ENCODE peak calls at places on chromosomes 5 and 9, in seven cellular contexts. W is H7; I is MM.1S; P is brain microvascular endothelial cell; F is transverse colon; T is CD8-positive, alpha-beta T cell; B is mammary epithelial cell. Y is an unnamed sample.

GRCh38 chr9:109586993-109587392 is 88.9 kb upstream of the PTPN3 start:
- DNase-seq in W (no peak), I (no peak), P (no peak), F (no peak), T (no peak), B (no peak), Y (no peak)

GRCh38 chr5:126591549-126591948 is 3.5 kb downstream of the ALDH7A1 start:
- DNase-seq in W (peak; percentile 77), I (no peak), P (no peak), F (no peak), T (no peak), B (no peak), Y (no peak)

GRCh38 chr9:113152699-113153098 is 1.9 kb downstream of the SLC31A2 start:
- DNase-seq in W (peak; percentile 34), I (no peak), P (no peak), F (no peak), T (no peak), B (peak; percentile 95), Y (no peak)

GRCh38 chr5:142360051-142360498 is 35.3 kb upstream of the SPRY4 start:
- DNase-seq in W (no peak), I (no peak), P (no peak), F (no peak), T (no peak), B (no peak), Y (no peak)

GRCh38 chr5:179919487-179920060 is 11.9 kb upstream of the TBC1D9B start:
- DNase-seq in W (no peak), I (no peak), P (no peak), F (no peak), T (no peak), B (no peak), Y (no peak)

GRCh38 chr9:37967272-37967581 is 63.3 kb upstream of the SLC25A51 start:
- DNase-seq in W (no peak), I (no peak), P (no peak), F (no peak), T (no peak), B (peak; percentile 75), Y (no peak)

GRCh38 chr5:176497852-176498251 is 39.4 kb downstream of the RNF44 start:
- DNase-seq in W (no peak), I (no peak), P (peak; percentile 26), F (no peak), T (no peak), B (peak; percentile 88), Y (no peak)

GRCh38 chr5:36902353-36902752 is 25.8 kb downstream of the NIPBL start:
- DNase-seq in W (no peak), I (no peak), P (no peak), F (no peak), T (no peak), B (no peak), Y (no peak)

GRCh38 chr5:51559921-51560658 is 176.8 kb downstream of the ISL1 start:
- DNase-seq in W (no peak), I (no peak), P (no peak), F (no peak), T (no peak), B (no peak), Y (no peak)

GRCh38 chr9:131310833-131311554 is 21.5 kb downstream of the PLPP7 start:
- DNase-seq in W (peak; percentile 76), I (peak; percentile 40), P (no peak), F (peak; percentile 29), T (peak; percentile 91), B (no peak), Y (no peak)

GRCh38 chr9:94676446-94677148 is 37.3 kb upstream of the FBP1 start:
- DNase-seq in W (no peak), I (no peak), P (no peak), F (no peak), T (no peak), B (no peak), Y (no peak)

GRCh38 chr5:149310947-149311675 is 34.2 kb upstream of the GRPEL2 start:
- DNase-seq in W (peak; percentile 66), I (no peak), P (peak; percentile 83), F (no peak), T (no peak), B (no peak), Y (no peak)

GRCh38 chr5:5752844-5753243 is 330.4 kb downstream of the ICE1 start:
- DNase-seq in W (no peak), I (peak; percentile 75), P (no peak), F (no peak), T (no peak), B (no peak), Y (peak; percentile 74)

GRCh38 chr5:93584531-93585053 is 1.6 kb downstream of the NR2F1 start:
- DNase-seq in W (peak; percentile 82), I (no peak), P (no peak), F (no peak), T (no peak), B (no peak), Y (no peak)
- H3K4me3 ChIP-seq in W (no peak overlapping the region), I (no peak overlapping the region), P (peak overlapping the region; percentile 68), F (peak overlapping the region; percentile 53), T (no peak overlapping the region), B (peak overlapping the region; percentile 67), Y (peak overlapping the region; percentile 35)

DNA sequence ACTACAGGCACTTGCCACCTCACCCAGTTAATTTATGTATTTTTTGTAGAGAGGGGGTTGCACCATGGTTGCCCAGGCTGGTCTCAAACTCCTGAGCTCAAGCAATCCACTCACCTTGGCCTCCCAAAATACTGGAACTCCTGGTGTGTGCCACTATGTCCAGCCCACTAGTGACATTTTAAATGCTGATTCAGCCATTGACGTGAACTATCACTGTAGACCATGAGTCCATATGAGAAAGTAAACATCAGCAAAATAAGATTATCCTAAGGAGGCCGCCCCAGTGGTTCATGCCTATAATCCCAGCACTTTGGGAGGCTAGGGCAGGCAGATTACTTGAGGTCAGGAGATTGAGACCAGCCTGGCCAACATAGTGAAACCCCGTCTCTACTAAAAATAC is 488.1 kb upstream of the EDIL3 start:
- DNase-seq in W (no peak), I (no peak), P (no peak), F (no peak), T (no peak), B (no peak), Y (no peak)
- H3K4me3 ChIP-seq in W (no peak overlapping the region), I (no peak overlapping the region), P (no peak overlapping the region), F (no peak overlapping the region), T (no peak overlapping the region), B (no peak overlapping the region), Y (no peak overlapping the region)

DNA sequence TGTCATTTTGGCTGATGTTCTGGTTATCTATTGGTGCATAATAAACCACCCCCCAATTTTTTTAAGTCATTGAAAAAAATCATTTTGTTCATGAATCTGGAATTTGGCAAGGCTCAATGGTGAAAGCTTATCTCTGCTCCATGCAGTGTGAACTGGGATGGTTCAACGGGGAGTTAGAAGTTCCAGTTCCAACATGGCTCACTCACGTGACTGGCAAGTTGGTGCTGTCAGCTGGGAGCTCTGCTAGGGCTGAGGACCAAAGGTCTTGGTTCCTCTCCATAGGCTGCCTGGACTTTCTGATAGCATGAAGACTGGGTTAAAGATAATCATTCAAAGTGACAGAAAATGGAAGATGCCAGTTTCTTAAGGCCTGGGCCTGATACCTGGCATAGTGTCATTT is 3.1 kb upstream of the SPATA24 start:
- DNase-seq in W (no peak), I (no peak), P (no peak), F (no peak), T (no peak), B (no peak), Y (no peak)
- H3K4me3 ChIP-seq in W (no peak overlapping the region), I (no peak overlapping the region), P (no peak overlapping the region), F (no peak overlapping the region), T (no peak overlapping the region), B (no peak overlapping the region), Y (no peak overlapping the region)

DNA sequence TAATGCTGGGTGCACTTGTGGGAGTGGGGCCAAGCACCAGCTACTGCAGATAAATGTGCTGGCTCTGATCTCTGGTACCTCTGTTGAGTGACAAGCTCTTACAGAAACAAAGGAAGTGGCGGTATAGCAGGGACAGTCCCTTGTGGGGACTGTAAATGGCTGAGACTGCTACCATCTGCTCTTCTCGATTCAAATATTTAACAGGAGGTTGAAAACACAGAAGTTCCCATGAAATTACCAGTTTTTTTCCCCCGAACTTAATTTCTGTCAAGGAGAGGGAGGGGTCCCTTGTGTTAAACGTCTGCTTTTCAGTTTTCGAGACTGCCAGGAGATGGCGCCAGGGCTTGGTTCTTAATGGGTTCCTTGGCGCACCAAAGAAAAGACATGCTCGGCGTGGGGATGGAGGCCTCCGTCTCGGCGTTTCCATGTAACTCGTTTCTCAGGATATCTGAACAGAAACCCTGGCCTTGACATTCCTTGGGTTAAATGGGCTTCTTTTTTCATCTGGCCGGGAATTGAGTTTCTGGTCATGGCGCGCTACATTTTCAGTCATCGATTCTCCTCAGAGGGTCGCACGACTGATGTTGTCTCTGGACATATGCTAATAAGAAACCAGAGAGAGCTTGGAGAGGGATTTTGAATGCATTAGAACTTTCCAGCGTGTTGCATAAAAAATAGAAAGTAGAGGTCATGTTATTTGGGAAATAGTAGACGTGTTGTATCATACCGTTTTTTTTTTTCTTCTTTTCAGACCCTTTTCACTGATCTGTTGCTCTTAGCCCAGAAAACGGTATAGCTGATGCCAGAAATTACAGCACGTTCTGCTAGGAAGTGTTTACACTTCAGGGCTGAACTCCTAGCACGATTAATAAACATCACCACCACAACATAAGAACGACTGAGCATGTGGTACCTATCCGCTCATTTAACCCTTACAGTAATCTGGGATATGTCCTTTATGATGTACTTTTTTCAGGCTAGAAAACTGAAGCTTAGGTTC is 64.0 kb downstream of the CARTPT start:
- DNase-seq in W (peak; percentile 65), I (peak; percentile 48), P (peak; percentile 81), F (peak; percentile 74), T (peak; percentile 27), B (peak; percentile 47), Y (peak; percentile 35)
- H3K4me3 ChIP-seq in W (no peak overlapping the region), I (peak overlapping the region; percentile 31), P (peak overlapping the region; percentile 20), F (no peak overlapping the region), T (no peak overlapping the region), B (no peak overlapping the region), Y (no peak overlapping the region)

GRCh38 chr9:32382582-32383320 is 1.7 kb upstream of the ACO1 start:
- DNase-seq in W (no peak), I (no peak), P (no peak), F (no peak), T (no peak), B (no peak), Y (no peak)

GRCh38 chr9:32378993-32379729 is 5.3 kb upstream of the ACO1 start:
- DNase-seq in W (peak; percentile 43), I (peak; percentile 79), P (peak; percentile 66), F (peak; percentile 22), T (peak; percentile 50), B (peak; percentile 68), Y (peak; percentile 33)

GRCh38 chr9:32376295-32376694 is 8.1 kb upstream of the ACO1 start:
- DNase-seq in W (no peak), I (peak; percentile 12), P (no peak), F (no peak), T (no peak), B (no peak), Y (no peak)

GRCh38 chr9:32380944-32381343 is 3.5 kb upstream of the ACO1 start:
- DNase-seq in W (no peak), I (no peak), P (no peak), F (no peak), T (no peak), B (no peak), Y (no peak)

GRCh38 chr9:32378496-32378895 is 5.9 kb upstream of the ACO1 start:
- DNase-seq in W (peak; percentile 24), I (peak; percentile 79), P (peak; percentile 59), F (no peak), T (peak; percentile 23), B (peak; percentile 55), Y (peak; percentile 41)
- H3K4me3 ChIP-seq in W (no peak overlapping the region), I (no peak overlapping the region), P (no peak overlapping the region), F (no peak overlapping the region), T (no peak overlapping the region), B (no peak overlapping the region), Y (no peak overlapping the region)